ENCODE peak calls at places on chromosomes 16 and 17, in six cellular contexts. One of them, this sample, is unnamed.
A peak's percentile ranks its signal among the peaks of the same experiment; 100 is the strongest.

GRCh38 chr17:21061158-21061835 is 18.5 kb upstream of the USP22 start:
- DNase-seq in stimulated activated CD4-positive, alpha-beta T cell treated with anti-CD3 and anti-CD28 coated beads, TNF-alpha, amount 100 ng/mL, for 48 hours: no peak
- DNase-seq in prostate gland: no peak
- DNase-seq in GOT3: no peak
- DNase-seq in mammary epithelial cell: no peak
- DNase-seq in Daoy: no peak
- DNase-seq in this sample: no peak

GRCh38 chr16:66443269-66443652 is 16.2 kb downstream of the BEAN1 start:
- DNase-seq in Daoy: no peak
- DNase-seq in mammary epithelial cell: no peak
- DNase-seq in GOT3: no peak
- DNase-seq in stimulated activated CD4-positive, alpha-beta T cell treated with anti-CD3 and anti-CD28 coated beads, TNF-alpha, amount 100 ng/mL, for 48 hours: no peak
- DNase-seq in prostate gland: no peak
- DNase-seq in this sample: no peak

GRCh38 chr16:2752850-2753522 is 548 bp downstream of the SRRM2 start:
- DNase-seq in GOT3: peak; percentile 91
- DNase-seq in stimulated activated CD4-positive, alpha-beta T cell treated with anti-CD3 and anti-CD28 coated beads, TNF-alpha, amount 100 ng/mL, for 48 hours: peak; percentile 49
- DNase-seq in Daoy: peak; percentile 82
- DNase-seq in prostate gland: peak; percentile 78
- DNase-seq in mammary epithelial cell: peak; percentile 76
- DNase-seq in this sample: no peak

GRCh38 chr17:70127221-70127873 is 42.0 kb upstream of the KCNJ2 start:
- DNase-seq in GOT3: no peak
- DNase-seq in mammary epithelial cell: no peak
- DNase-seq in stimulated activated CD4-positive, alpha-beta T cell treated with anti-CD3 and anti-CD28 coated beads, TNF-alpha, amount 100 ng/mL, for 48 hours: no peak
- DNase-seq in Daoy: no peak
- DNase-seq in prostate gland: no peak
- DNase-seq in this sample: no peak

GRCh38 chr16:77660311-77660710 is 62.0 kb upstream of the NUDT7 start:
- DNase-seq in GOT3: no peak
- DNase-seq in stimulated activated CD4-positive, alpha-beta T cell treated with anti-CD3 and anti-CD28 coated beads, TNF-alpha, amount 100 ng/mL, for 48 hours: no peak
- DNase-seq in mammary epithelial cell: peak; percentile 33
- DNase-seq in prostate gland: no peak
- DNase-seq in Daoy: peak; percentile 36
- DNase-seq in this sample: no peak

GRCh38 chr16:87764600-87765472 is 950 bp downstream of the KLHDC4 start:
- DNase-seq in GOT3: no peak
- DNase-seq in prostate gland: no peak
- DNase-seq in stimulated activated CD4-positive, alpha-beta T cell treated with anti-CD3 and anti-CD28 coated beads, TNF-alpha, amount 100 ng/mL, for 48 hours: no peak
- DNase-seq in mammary epithelial cell: no peak
- DNase-seq in Daoy: no peak
- DNase-seq in this sample: no peak

GRCh38 chr17:50064253-50064991 is 8.5 kb downstream of the ITGA3 start:
- DNase-seq in mammary epithelial cell: peak; percentile 96
- DNase-seq in Daoy: peak; percentile 98
- DNase-seq in prostate gland: peak; percentile 51
- DNase-seq in stimulated activated CD4-positive, alpha-beta T cell treated with anti-CD3 and anti-CD28 coated beads, TNF-alpha, amount 100 ng/mL, for 48 hours: no peak
- DNase-seq in GOT3: peak; percentile 19
- DNase-seq in this sample: peak; percentile 94

GRCh38 chr16:50534556-50534955 is 13.6 kb upstream of the NKD1 start:
- DNase-seq in prostate gland: no peak
- DNase-seq in Daoy: no peak
- DNase-seq in stimulated activated CD4-positive, alpha-beta T cell treated with anti-CD3 and anti-CD28 coated beads, TNF-alpha, amount 100 ng/mL, for 48 hours: no peak
- DNase-seq in mammary epithelial cell: no peak
- DNase-seq in GOT3: no peak
- DNase-seq in this sample: no peak

GRCh38 chr17:57675427-57675826 is 69.7 kb downstream of the CCDC182 start:
- DNase-seq in GOT3: no peak
- DNase-seq in Daoy: no peak
- DNase-seq in stimulated activated CD4-positive, alpha-beta T cell treated with anti-CD3 and anti-CD28 coated beads, TNF-alpha, amount 100 ng/mL, for 48 hours: no peak
- DNase-seq in prostate gland: no peak
- DNase-seq in mammary epithelial cell: no peak
- DNase-seq in this sample: no peak

GRCh38 chr16:354971-355441 is 2.5 kb upstream of the AXIN1 start:
- DNase-seq in stimulated activated CD4-positive, alpha-beta T cell treated with anti-CD3 and anti-CD28 coated beads, TNF-alpha, amount 100 ng/mL, for 48 hours: no peak
- DNase-seq in prostate gland: no peak
- DNase-seq in GOT3: no peak
- DNase-seq in mammary epithelial cell: no peak
- DNase-seq in Daoy: no peak
- DNase-seq in this sample: no peak

GRCh38 chr17:57521606-57522435 is 223.3 kb downstream of the CCDC182 start:
- DNase-seq in Daoy: no peak
- DNase-seq in mammary epithelial cell: no peak
- DNase-seq in prostate gland: no peak
- DNase-seq in GOT3: no peak
- DNase-seq in stimulated activated CD4-positive, alpha-beta T cell treated with anti-CD3 and anti-CD28 coated beads, TNF-alpha, amount 100 ng/mL, for 48 hours: no peak
- DNase-seq in this sample: no peak

GRCh38 chr16:85812031-85812807 is 12.7 kb downstream of the COX4I1 start:
- DNase-seq in mammary epithelial cell: no peak
- DNase-seq in prostate gland: no peak
- DNase-seq in GOT3: no peak
- DNase-seq in Daoy: no peak
- DNase-seq in stimulated activated CD4-positive, alpha-beta T cell treated with anti-CD3 and anti-CD28 coated beads, TNF-alpha, amount 100 ng/mL, for 48 hours: no peak
- DNase-seq in this sample: peak; percentile 54

GRCh38 chr17:82215095-82215971 is 2.7 kb upstream of the CCDC57 start:
- DNase-seq in Daoy: no peak
- DNase-seq in mammary epithelial cell: no peak
- DNase-seq in prostate gland: no peak
- DNase-seq in GOT3: no peak
- DNase-seq in stimulated activated CD4-positive, alpha-beta T cell treated with anti-CD3 and anti-CD28 coated beads, TNF-alpha, amount 100 ng/mL, for 48 hours: no peak
- DNase-seq in this sample: no peak

This sample was measured in ascending aorta.